ENCODE peak calls at places on chromosome 17, in four cellular contexts. U, F, P and K are unnamed samples.

GRCh38 chr17:81601525-81602120 is 35.3 kb downstream of the NPLOC4 start:
- DNase-seq in F (peak), P (peak), U (peak), K (no peak)

GRCh38 chr17:7856081-7856791 is 1.1 kb downstream of the NAA38 start:
- DNase-seq in P (peak), F (peak), U (peak), K (peak)

GRCh38 chr17:76261421-76262215 is 3.5 kb upstream of the UBALD2 start:
- DNase-seq in U (no peak), F (no peak), P (no peak), K (no peak)

GRCh38 chr17:77375108-77375507 is 234.3 kb downstream of the SEC14L1 start:
- DNase-seq in U (peak), F (no peak), P (no peak), K (no peak)

GRCh38 chr17:82931696-82932060 is 91.9 kb upstream of the ZNF750 start:
- DNase-seq in U (peak), F (peak), P (no peak), K (peak)

GRCh38 chr17:8152112-8152775 is at the start of gene PER1:
- DNase-seq in U (peak), F (peak), P (peak), K (peak)

GRCh38 chr17:55356440-55357328 is 65.0 kb downstream of the MMD start:
- DNase-seq in P (peak), F (peak), U (peak), K (peak)

GRCh38 chr17:68198931-68199836 is 48.7 kb upstream of the AMZ2 start:
- DNase-seq in P (no peak), F (no peak), U (no peak), K (no peak)

GRCh38 chr17:34318474-34318873 is 761 bp upstream of the CCL8 start:
- DNase-seq in U (no peak), P (no peak), F (no peak), K (no peak)

GRCh38 chr17:2435181-2435741 is 34.4 kb upstream of the MNT start:
- DNase-seq in P (no peak), U (no peak), F (no peak), K (no peak)

GRCh38 chr17:14715531-14715930 is 414.6 kb downstream of the HS3ST3B1 start:
- DNase-seq in U (no peak), P (no peak), F (no peak), K (no peak)

GRCh38 chr17:69170377-69170776 is 28.7 kb upstream of the ABCA6 start:
- DNase-seq in U (no peak), F (no peak), P (no peak), K (no peak)

GRCh38 chr17:58352843-58353719 is 1.1 kb upstream of the SUPT4H1 start:
- DNase-seq in P (peak), F (peak), U (no peak), K (no peak)

GRCh38 chr17:61904094-61904710 is 23.6 kb downstream of the INTS2 start:
- DNase-seq in U (no peak), P (no peak), F (no peak), K (no peak)

GRCh38 chr17:66383353-66383752 is 80.9 kb downstream of the PRKCA start:
- DNase-seq in F (no peak), P (no peak), U (no peak), K (no peak)

GRCh38 chr17:38557395-38557794 is 48.4 kb downstream of the SRCIN1 start:
- DNase-seq in U (no peak), F (no peak), P (no peak), K (no peak)

GRCh38 chr17:73592531-73592961 is 51.7 kb downstream of the SDK2 start:
- DNase-seq in F (no peak), P (no peak), U (no peak), K (no peak)

GRCh38 chr17:73028311-73028755 is 64.2 kb downstream of the SLC39A11 start:
- DNase-seq in U (no peak), P (no peak), F (no peak), K (no peak)

GRCh38 chr17:35046740-35047283 is 16.7 kb downstream of the RFFL start:
- DNase-seq in P (no peak), U (no peak), F (no peak), K (no peak)

GRCh38 chr17:41871789-41872188 is 6.6 kb upstream of the KLHL11 start:
- DNase-seq in U (no peak), F (no peak), P (no peak), K (no peak)

GRCh38 chr17:29148257-29148789 is 31.9 kb downstream of the MYO18A start:
- DNase-seq in U (no peak), F (no peak), P (no peak), K (no peak)

GRCh38 chr17:61235821-61236197 is 163.8 kb upstream of the TBX2 start:
- DNase-seq in P (peak), F (no peak), U (no peak), K (no peak)

GRCh38 chr17:61002316-61002736 is 324.7 kb downstream of the BCAS3 start:
- DNase-seq in U (no peak), F (no peak), P (no peak), K (no peak)

GRCh38 chr17:74361613-74362391 is at the start of gene BTBD17:
- DNase-seq in F (peak), P (peak), U (peak), K (peak)

GRCh38 chr17:82859431-82860403 is 19.9 kb upstream of the ZNF750 start:
- DNase-seq in P (no peak), F (no peak), U (peak), K (no peak)

GRCh38 chr17:65108152-65108551 is 29.0 kb upstream of the RGS9 start:
- DNase-seq in P (no peak), U (no peak), F (no peak), K (no peak)

GRCh38 chr17:27545562-27546229 is 85.3 kb upstream of the LGALS9 start:
- DNase-seq in U (no peak), P (no peak), F (no peak), K (no peak)

GRCh38 chr17:570403-570802 is 144.2 kb downstream of the VPS53 start:
- DNase-seq in U (no peak), P (no peak), F (no peak), K (no peak)

GRCh38 chr17:30477758-30478115 is 529 bp downstream of the GOSR1 start:
- DNase-seq in F (no peak), U (no peak), P (no peak), K (no peak)

GRCh38 chr17:18921912-18922451 is 30.0 kb upstream of the SLC5A10 start:
- DNase-seq in F (no peak), U (no peak), P (no peak), K (no peak)

GRCh38 chr17:16255481-16255901 is 38.5 kb downstream of the PIGL start:
- DNase-seq in U (peak), P (peak), F (peak), K (peak)

GRCh38 chr17:17724991-17725852 is 44.0 kb downstream of the RAI1 start:
- DNase-seq in U (no peak), F (peak), P (no peak), K (no peak)

GRCh38 chr17:17724307-17724921 is 43.2 kb downstream of the RAI1 start:
- DNase-seq in P (no peak), F (peak), U (no peak), K (no peak)

GRCh38 chr17:17722906-17723353 is 41.7 kb downstream of the RAI1 start:
- DNase-seq in F (no peak), P (no peak), U (no peak), K (no peak)

GRCh38 chr17:17722081-17722905 is 41.0 kb downstream of the RAI1 start:
- DNase-seq in F (no peak), U (no peak), P (no peak), K (no peak)

GRCh38 chr17:17723354-17724261 is 42.4 kb downstream of the RAI1 start:
- DNase-seq in P (peak), F (no peak), U (no peak), K (no peak)
- H3K27ac ChIP-seq in P (peak), F (no peak), U (peak), K (peak)

GRCh38 chr17:63944736-63945499 is 12.8 kb upstream of the CD79B start:
- DNase-seq in F (no peak), U (no peak), P (no peak), K (no peak)

GRCh38 chr17:63945851-63946439 is 13.8 kb upstream of the CD79B start:
- DNase-seq in F (no peak), P (no peak), U (no peak), K (no peak)

GRCh38 chr17:63941751-63942150 is 9.6 kb upstream of the CD79B start:
- DNase-seq in P (no peak), U (no peak), F (no peak), K (no peak)

GRCh38 chr17:63942309-63942985 is 10.3 kb upstream of the CD79B start:
- DNase-seq in P (no peak), F (no peak), U (no peak), K (no peak)

GRCh38 chr17:63943745-63944144 is 11.6 kb upstream of the CD79B start:
- DNase-seq in P (no peak), F (no peak), U (no peak), K (no peak)
- TF ChIP-seq CTCF in P (peak), F (no peak), U (no peak), K (no peak)

GRCh38 chr17:46063239-46063638 is 64.2 kb downstream of the STH start:
- DNase-seq in P (no peak), F (no peak), U (no peak), K (no peak)
- H3K27ac ChIP-seq in P (no peak), F (no peak), U (no peak), K (no peak)

GRCh38 chr17:48530887-48531272 is at the start of gene HOXB1:
- DNase-seq in F (no peak), P (no peak), U (no peak), K (no peak)
- TF ChIP-seq CTCF in F (no peak), P (no peak), U (no peak), K (no peak)

GRCh38 chr17:31523862-31524730 is 132.6 kb downstream of the RAB11FIP4 start:
- DNase-seq in P (no peak), U (no peak), F (no peak), K (no peak)
- H3K27ac ChIP-seq in P (no peak), U (no peak), F (no peak), K (no peak)

GRCh38 chr17:4105232-4105631 is 37.6 kb downstream of the ZZEF1 start:
- DNase-seq in P (no peak), F (no peak), U (no peak), K (no peak)

GRCh38 chr17:4109424-4109823 is 33.4 kb downstream of the ZZEF1 start:
- DNase-seq in U (no peak), P (no peak), F (no peak), K (no peak)

GRCh38 chr17:4104506-4104905 is 38.3 kb downstream of the ZZEF1 start:
- DNase-seq in F (no peak), U (no peak), P (no peak), K (no peak)

GRCh38 chr17:4108397-4108796 is 34.4 kb downstream of the ZZEF1 start:
- DNase-seq in P (no peak), U (no peak), F (no peak), K (no peak)

DNA sequence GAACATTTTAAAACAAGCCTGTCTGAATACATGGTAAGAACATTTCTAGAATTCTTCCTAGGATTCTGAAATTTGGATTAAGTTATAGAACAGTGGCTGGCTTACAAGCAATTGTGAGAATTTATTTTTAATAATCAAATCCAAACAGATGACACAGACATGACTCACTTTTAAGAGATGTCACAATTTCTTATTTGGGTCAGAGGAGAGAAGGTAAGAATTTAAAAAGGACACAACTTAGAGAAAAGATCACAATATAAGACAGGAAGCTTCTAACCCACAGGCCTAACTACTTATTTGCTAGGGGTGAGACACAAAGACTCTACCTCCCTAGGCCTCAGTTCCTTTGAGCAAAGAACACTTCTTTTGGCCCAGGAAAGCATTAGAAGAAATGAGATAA is 32.7 kb downstream of the ZZEF1 start:
- DNase-seq in U (no peak), P (no peak), F (no peak), K (no peak)
- TF ChIP-seq CTCF in U (no peak), P (no peak), F (no peak), K (no peak)